ENCODE peak calls at places on chromosomes 1 and 21, in five cellular contexts. P, L, U, R and V are unnamed samples.
A peak's percentile ranks its signal among the peaks of the same experiment; 100 is the strongest.

GRCh38 chr1:27760411-27760810 is 12.6 kb upstream of the STX12 start:
- DNase-seq in R (no peak), U (no peak), L (no peak), P (peak; percentile 23), V (no peak)

GRCh38 chr1:58573705-58574591 is 3.1 kb downstream of the TACSTD2 start:
- DNase-seq in U (no peak), P (no peak), L (peak; percentile 75), R (no peak), V (no peak)

GRCh38 chr1:247845011-247845692 is 3.5 kb upstream of the OR11L1 start:
- DNase-seq in L (no peak), P (no peak), R (no peak), U (no peak), V (no peak)

GRCh38 chr21:45473496-45474322 is 68.5 kb downstream of the SLC19A1 start:
- DNase-seq in R (no peak), L (no peak), P (no peak), U (no peak), V (no peak)

GRCh38 chr1:230365723-230366307 is 60.3 kb downstream of the PGBD5 start:
- DNase-seq in U (no peak), L (no peak), R (no peak), P (no peak), V (no peak)

GRCh38 chr1:185719021-185719420 is 15.2 kb upstream of the HMCN1 start:
- DNase-seq in R (no peak), U (peak; percentile 92), L (no peak), P (peak; percentile 97), V (no peak)

GRCh38 chr1:23593556-23594148 is 34.4 kb upstream of the ID3 start:
- DNase-seq in R (no peak), U (no peak), P (no peak), L (peak; percentile 83), V (no peak)

GRCh38 chr1:53110370-53111072 is 31.9 kb downstream of the SLC1A7 start:
- DNase-seq in L (no peak), P (peak; percentile 72), U (peak; percentile 84), R (no peak), V (no peak)

GRCh38 chr1:169894424-169895145 is 889 bp upstream of the SCYL3 start:
- DNase-seq in R (no peak), L (no peak), P (no peak), U (no peak), V (no peak)

GRCh38 chr1:9787702-9788101 is 36.1 kb downstream of the CLSTN1 start:
- DNase-seq in R (no peak), U (no peak), P (no peak), L (no peak), V (no peak)

GRCh38 chr1:57137980-57138379 is 172.2 kb upstream of the C8B start:
- DNase-seq in P (no peak), U (no peak), R (no peak), L (no peak), V (no peak)

DNA sequence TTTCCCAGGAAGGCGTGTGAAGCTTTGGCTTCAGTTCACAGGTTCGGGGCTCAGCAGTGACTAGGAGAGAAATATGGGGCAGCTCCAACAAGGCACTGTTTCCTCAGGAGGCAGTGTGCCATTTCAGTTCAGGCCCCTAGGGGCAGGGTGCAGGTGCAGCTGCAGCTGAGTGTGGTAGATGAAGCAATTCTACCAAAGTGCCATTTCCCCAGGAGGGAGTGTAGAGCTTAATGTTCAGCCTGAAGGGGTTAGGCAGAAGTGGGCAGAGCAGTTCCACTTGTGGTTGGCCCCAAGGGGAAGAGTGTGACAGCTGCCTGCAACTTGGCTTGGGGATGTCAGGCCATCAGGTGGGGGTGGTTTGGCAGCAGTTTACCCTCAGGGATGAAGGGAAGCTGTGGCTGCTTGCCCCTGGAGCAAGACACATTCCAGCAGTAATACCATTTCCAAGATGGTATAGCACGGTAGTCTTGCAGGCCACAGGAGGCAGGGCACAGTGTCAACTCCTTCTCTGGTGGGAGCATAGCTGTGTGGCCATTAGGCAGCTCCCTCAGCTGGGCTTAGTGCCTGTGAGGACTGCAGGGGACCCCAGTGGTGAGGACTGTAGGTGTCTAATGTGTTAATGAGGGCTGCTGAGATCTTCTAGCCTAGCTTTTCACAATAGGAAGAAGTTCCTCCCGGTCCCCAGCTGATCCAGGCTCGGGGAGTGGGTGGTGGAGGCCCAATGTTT is 34.7 kb downstream of the RGSL1 start:
- DNase-seq in P (no peak), L (no peak), R (no peak), U (no peak), V (no peak)
- TF ChIP-seq CTCF in P (no peak), L (no peak), R (peak; percentile 54), U (no peak), V (no peak)

GRCh38 chr1:203089001-203089650 is 3.3 kb upstream of the MYOG start:
- DNase-seq in L (no peak), P (no peak), R (peak; percentile 16), U (no peak), V (peak; percentile 82)

GRCh38 chr1:203091761-203092330 is 6.0 kb upstream of the MYOG start:
- DNase-seq in P (no peak), U (no peak), L (no peak), R (no peak), V (peak; percentile 66)

GRCh38 chr1:203088441-203088840 is 2.6 kb upstream of the MYOG start:
- DNase-seq in R (peak; percentile 39), P (no peak), U (no peak), L (peak; percentile 4), V (peak; percentile 57)

GRCh38 chr1:203090667-203091320 is 5.0 kb upstream of the MYOG start:
- DNase-seq in P (no peak), U (no peak), L (no peak), R (peak; percentile 25), V (peak; percentile 82)

DNA sequence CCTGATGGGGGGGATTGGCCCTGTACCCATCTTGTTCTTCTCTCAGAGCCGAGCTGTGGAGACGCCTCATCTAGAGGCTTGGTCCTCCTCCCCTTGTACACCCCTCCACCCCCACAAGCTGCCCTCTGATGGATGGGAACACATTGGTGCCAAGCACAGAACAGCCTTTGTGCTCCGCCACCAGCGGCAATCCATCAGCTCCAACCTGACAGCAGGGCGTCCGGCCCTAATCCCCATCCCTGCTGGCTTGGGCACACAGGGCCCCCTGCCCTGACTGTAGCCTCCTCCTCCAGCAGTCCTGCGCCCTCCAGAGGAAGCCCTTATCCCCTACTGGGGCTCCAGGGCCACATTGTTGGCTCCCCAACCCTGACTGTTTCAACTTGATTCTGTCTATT is 3.8 kb upstream of the MYOG start:
- DNase-seq in P (no peak), L (peak; percentile 10), U (no peak), R (peak; percentile 61), V (peak; percentile 89)
- TF ChIP-seq CTCF in P (no peak), L (no peak), U (no peak), R (no peak), V (no peak)

DNA sequence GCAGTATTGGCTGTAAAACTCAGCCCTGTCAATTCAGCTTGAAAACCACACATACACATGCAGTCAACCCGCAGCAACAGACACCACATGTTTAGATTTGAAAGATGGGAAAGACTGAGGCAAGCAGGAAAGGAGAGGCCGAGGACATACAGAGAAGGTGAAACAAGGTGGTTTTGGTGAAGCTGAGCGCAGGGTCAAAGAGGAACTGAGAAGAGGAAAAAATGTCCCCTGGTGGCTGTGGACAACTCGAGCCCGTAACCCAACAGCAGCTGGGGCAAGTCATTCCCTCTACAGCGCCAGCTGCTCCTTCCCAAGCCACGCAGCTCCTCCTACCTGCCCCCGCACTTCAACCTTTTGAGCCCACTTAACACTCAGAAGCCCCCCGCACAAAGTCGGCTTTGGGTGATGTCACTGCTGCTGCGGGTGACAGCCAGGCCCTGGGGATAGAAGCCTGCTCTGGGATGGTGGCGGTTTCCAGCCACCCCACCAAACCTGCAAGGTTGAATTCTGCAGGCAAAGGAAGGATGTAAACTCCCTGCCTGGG is 63.0 kb downstream of the KCNN3 start:
- DNase-seq in U (no peak), L (no peak), R (no peak), P (no peak), V (no peak)
- TF ChIP-seq CTCF in U (no peak), L (no peak), R (no peak), P (no peak), V (no peak)

DNA sequence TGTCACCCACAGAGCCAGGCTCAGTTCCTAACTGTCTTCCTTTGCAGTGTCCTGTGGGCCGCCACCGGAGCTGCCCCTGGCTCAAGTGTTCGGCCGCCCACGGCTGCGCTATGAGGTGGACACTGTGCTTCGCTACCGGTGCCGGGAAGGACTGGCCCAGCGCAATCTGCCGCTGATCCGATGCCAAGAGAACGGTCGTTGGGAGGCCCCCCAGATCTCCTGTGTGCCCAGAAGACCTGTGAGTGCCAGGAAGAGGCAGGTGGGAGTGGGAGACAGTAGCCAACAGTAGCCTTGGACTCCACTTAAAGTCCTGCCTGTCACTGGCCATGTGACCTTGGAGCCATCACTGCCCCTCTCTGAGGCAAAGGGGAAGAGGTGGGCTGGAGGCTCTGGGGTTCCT is 16.6 kb downstream of the BCAN start:
- DNase-seq in P (no peak), L (no peak), U (no peak), R (no peak), V (no peak)
- TF ChIP-seq CTCF in P (no peak), L (no peak), U (no peak), R (no peak), V (no peak)